ENCODE peak calls at places on chromosomes 11 and 22, in six cellular contexts. One of them, this sample, is unnamed.

GRCh38 chr11:36105743-36106581 is 162.1 kb downstream of the LDLRAD3 start:
- DNase-seq in IMR-90: no peak
- DNase-seq in lower leg skin: no peak
- DNase-seq in sigmoid colon: no peak
- DNase-seq in testis: no peak
- DNase-seq in hepatocyte: no peak
- DNase-seq in this sample: no peak

GRCh38 chr22:18057568-18058209 is 20.1 kb upstream of the PEX26 start:
- DNase-seq in IMR-90: peak; percentile 100
- DNase-seq in lower leg skin: peak; percentile 94
- DNase-seq in sigmoid colon: peak; percentile 98
- DNase-seq in testis: peak; percentile 87
- DNase-seq in hepatocyte: peak; percentile 89
- DNase-seq in this sample: peak; percentile 98

GRCh38 chr22:24402460-24403192 is 24.8 kb upstream of the ADORA2A start:
- DNase-seq in IMR-90: peak; percentile 94
- DNase-seq in lower leg skin: peak; percentile 92
- DNase-seq in sigmoid colon: peak; percentile 89
- DNase-seq in testis: peak; percentile 71
- DNase-seq in hepatocyte: peak; percentile 88
- DNase-seq in this sample: peak; percentile 92

GRCh38 chr22:45568213-45568612 is 65.5 kb downstream of the FBLN1 start:
- DNase-seq in IMR-90: no peak
- DNase-seq in lower leg skin: no peak
- DNase-seq in sigmoid colon: no peak
- DNase-seq in testis: no peak
- DNase-seq in hepatocyte: no peak
- DNase-seq in this sample: no peak

GRCh38 chr11:94179696-94180095 is 51.1 kb downstream of the PANX1 start:
- DNase-seq in IMR-90: no peak
- DNase-seq in lower leg skin: no peak
- DNase-seq in sigmoid colon: no peak
- DNase-seq in testis: no peak
- DNase-seq in hepatocyte: no peak
- DNase-seq in this sample: no peak

GRCh38 chr22:50015451-50016307 is 3.1 kb upstream of the IL17REL start:
- DNase-seq in IMR-90: no peak
- DNase-seq in lower leg skin: no peak
- DNase-seq in sigmoid colon: peak; percentile 57
- DNase-seq in testis: no peak
- DNase-seq in hepatocyte: peak; percentile 4
- DNase-seq in this sample: no peak

GRCh38 chr11:11284481-11284880 is 68.6 kb downstream of the CSNK2A3 start:
- DNase-seq in IMR-90: no peak
- DNase-seq in lower leg skin: peak; percentile 29
- DNase-seq in sigmoid colon: peak; percentile 4
- DNase-seq in testis: no peak
- DNase-seq in hepatocyte: no peak
- DNase-seq in this sample: no peak

GRCh38 chr11:134677338-134677948 is 265.4 kb upstream of the B3GAT1 start:
- DNase-seq in IMR-90: no peak
- DNase-seq in lower leg skin: peak; percentile 42
- DNase-seq in sigmoid colon: peak; percentile 46
- DNase-seq in testis: no peak
- DNase-seq in hepatocyte: no peak
- DNase-seq in this sample: no peak

GRCh38 chr11:36037031-36037430 is 93.2 kb downstream of the LDLRAD3 start:
- DNase-seq in IMR-90: peak; percentile 43
- DNase-seq in lower leg skin: no peak
- DNase-seq in sigmoid colon: no peak
- DNase-seq in testis: peak; percentile 36
- DNase-seq in hepatocyte: no peak
- DNase-seq in this sample: peak; percentile 22

GRCh38 chr11:9616858-9617257 is 43.4 kb downstream of the WEE1 start:
- DNase-seq in IMR-90: peak; percentile 66
- DNase-seq in lower leg skin: peak; percentile 43
- DNase-seq in sigmoid colon: peak; percentile 50
- DNase-seq in testis: no peak
- DNase-seq in hepatocyte: no peak
- DNase-seq in this sample: no peak

GRCh38 chr22:29870574-29870973 is 12.4 kb upstream of the MTMR3 start:
- DNase-seq in IMR-90: no peak
- DNase-seq in lower leg skin: no peak
- DNase-seq in sigmoid colon: no peak
- DNase-seq in testis: no peak
- DNase-seq in hepatocyte: no peak
- DNase-seq in this sample: peak; percentile 81

GRCh38 chr11:75677275-75677674 is 8.4 kb upstream of the MAP6 start:
- DNase-seq in IMR-90: no peak
- DNase-seq in lower leg skin: no peak
- DNase-seq in sigmoid colon: no peak
- DNase-seq in testis: no peak
- DNase-seq in hepatocyte: no peak
- DNase-seq in this sample: no peak

GRCh38 chr11:17714356-17714854 is 5.0 kb upstream of the MYOD1 start:
- DNase-seq in IMR-90: no peak
- DNase-seq in lower leg skin: peak; percentile 66
- DNase-seq in sigmoid colon: no peak
- DNase-seq in testis: no peak
- DNase-seq in hepatocyte: no peak
- DNase-seq in this sample: no peak

GRCh38 chr11:67345247-67345948 is 7.9 kb downstream of the POLD4 start:
- DNase-seq in IMR-90: no peak
- DNase-seq in lower leg skin: no peak
- DNase-seq in sigmoid colon: no peak
- DNase-seq in testis: no peak
- DNase-seq in hepatocyte: no peak
- DNase-seq in this sample: no peak

GRCh38 chr11:101407324-101407723 is 176.5 kb downstream of the TRPC6 start:
- DNase-seq in IMR-90: peak; percentile 36
- DNase-seq in lower leg skin: no peak
- DNase-seq in sigmoid colon: peak; percentile 69
- DNase-seq in testis: peak; percentile 34
- DNase-seq in hepatocyte: no peak
- DNase-seq in this sample: no peak

GRCh38 chr11:115612331-115612730 is 108.1 kb upstream of the CADM1 start:
- DNase-seq in IMR-90: peak; percentile 50
- DNase-seq in lower leg skin: no peak
- DNase-seq in sigmoid colon: no peak
- DNase-seq in testis: no peak
- DNase-seq in hepatocyte: no peak
- DNase-seq in this sample: no peak

GRCh38 chr11:73528420-73528819 is 69.5 kb downstream of the FAM168A start:
- DNase-seq in IMR-90: no peak
- DNase-seq in lower leg skin: no peak
- DNase-seq in sigmoid colon: no peak
- DNase-seq in testis: peak; percentile 17
- DNase-seq in hepatocyte: no peak
- DNase-seq in this sample: no peak

GRCh38 chr11:2271077-2271326 is 614 bp upstream of the ASCL2 start:
- DNase-seq in IMR-90: no peak
- DNase-seq in lower leg skin: peak; percentile 90
- DNase-seq in sigmoid colon: peak; percentile 62
- DNase-seq in testis: peak; percentile 71
- DNase-seq in hepatocyte: peak; percentile 39
- DNase-seq in this sample: peak; percentile 27

GRCh38 chr22:26522592-26522991 is 10.3 kb upstream of the TFIP11 start:
- DNase-seq in IMR-90: no peak
- DNase-seq in lower leg skin: no peak
- DNase-seq in sigmoid colon: no peak
- DNase-seq in testis: no peak
- DNase-seq in hepatocyte: no peak
- DNase-seq in this sample: no peak

GRCh38 chr22:36546932-36547331 is 18.0 kb upstream of the EIF3D start:
- DNase-seq in IMR-90: peak; percentile 92
- DNase-seq in lower leg skin: no peak
- DNase-seq in sigmoid colon: no peak
- DNase-seq in testis: no peak
- DNase-seq in hepatocyte: peak; percentile 32
- DNase-seq in this sample: peak; percentile 93

GRCh38 chr11:44611687-44612437 is 46.4 kb downstream of the CD82 start:
- DNase-seq in IMR-90: no peak
- DNase-seq in lower leg skin: no peak
- DNase-seq in sigmoid colon: no peak
- DNase-seq in testis: no peak
- DNase-seq in hepatocyte: no peak
- DNase-seq in this sample: no peak

DNA sequence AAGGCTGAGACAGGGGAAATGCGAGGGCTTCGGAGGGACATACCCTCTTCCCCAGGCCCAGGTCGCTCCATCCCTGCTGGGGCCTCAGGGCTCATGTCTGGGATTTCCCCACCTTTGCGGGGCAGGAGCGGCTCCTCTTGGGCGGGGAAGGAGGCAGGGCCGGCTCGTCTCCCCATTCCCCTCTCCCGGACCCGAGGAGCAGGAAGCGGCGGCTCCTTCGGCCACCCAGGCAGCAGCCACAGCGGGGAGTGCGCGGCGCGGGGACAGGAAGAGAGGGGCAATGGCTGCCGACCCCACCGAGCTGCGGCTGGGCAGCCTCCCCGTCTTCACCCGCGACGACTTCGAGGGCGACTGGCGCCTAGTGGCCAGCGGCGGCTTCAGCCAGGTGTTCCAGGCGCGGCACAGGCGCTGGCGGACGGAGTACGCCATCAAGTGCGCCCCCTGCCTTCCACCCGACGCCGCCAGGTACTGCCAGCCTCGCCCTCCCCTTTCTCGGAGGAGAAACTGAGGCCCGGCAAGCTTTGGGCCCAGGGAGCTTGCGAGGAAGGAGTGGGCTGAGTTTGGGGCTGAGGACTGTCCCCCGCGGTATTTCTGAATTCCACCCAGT is at the start of gene ANKK1:
- DNase-seq in IMR-90: no peak
- DNase-seq in lower leg skin: peak; percentile 81
- DNase-seq in sigmoid colon: no peak
- DNase-seq in testis: peak; percentile 31
- DNase-seq in hepatocyte: peak; percentile 66
- DNase-seq in this sample: peak; percentile 54
- H3K4me3 ChIP-seq in IMR-90: no peak within 1 kb of the TSS
- H3K4me3 ChIP-seq in lower leg skin: no peak within 1 kb of the TSS
- H3K4me3 ChIP-seq in sigmoid colon: no peak within 1 kb of the TSS
- H3K4me3 ChIP-seq in testis: peak within 1 kb of the TSS; percentile 15
- H3K4me3 ChIP-seq in hepatocyte: no peak within 1 kb of the TSS
- H3K4me3 ChIP-seq in this sample: peak within 1 kb of the TSS; percentile 36

GRCh38 chr11:68749501-68750196 is 1.7 kb downstream of the TESMIN start:
- DNase-seq in IMR-90: peak; percentile 12
- DNase-seq in lower leg skin: no peak
- DNase-seq in sigmoid colon: no peak
- DNase-seq in testis: no peak
- DNase-seq in hepatocyte: no peak
- DNase-seq in this sample: no peak

GRCh38 chr11:68750197-68750987 is 928 bp downstream of the TESMIN start:
- DNase-seq in IMR-90: no peak
- DNase-seq in lower leg skin: no peak
- DNase-seq in sigmoid colon: no peak
- DNase-seq in testis: no peak
- DNase-seq in hepatocyte: peak; percentile 46
- DNase-seq in this sample: peak; percentile 7

GRCh38 chr11:68753300-68753699 is 2.0 kb upstream of the TESMIN start:
- DNase-seq in IMR-90: no peak
- DNase-seq in lower leg skin: no peak
- DNase-seq in sigmoid colon: no peak
- DNase-seq in testis: no peak
- DNase-seq in hepatocyte: no peak
- DNase-seq in this sample: no peak

GRCh38 chr11:68750988-68751325 is 363 bp downstream of the TESMIN start:
- DNase-seq in IMR-90: no peak
- DNase-seq in lower leg skin: no peak
- DNase-seq in sigmoid colon: no peak
- DNase-seq in testis: no peak
- DNase-seq in hepatocyte: no peak
- DNase-seq in this sample: no peak

GRCh38 chr11:68751331-68751856 is at the start of gene TESMIN:
- DNase-seq in IMR-90: peak; percentile 46
- DNase-seq in lower leg skin: peak; percentile 96
- DNase-seq in sigmoid colon: peak; percentile 84
- DNase-seq in testis: peak; percentile 92
- DNase-seq in hepatocyte: peak; percentile 97
- DNase-seq in this sample: peak; percentile 88
- H3K4me3 ChIP-seq in IMR-90: peak within 1 kb of the TSS; percentile 65
- H3K4me3 ChIP-seq in lower leg skin: peak within 1 kb of the TSS; percentile 29
- H3K4me3 ChIP-seq in sigmoid colon: peak within 1 kb of the TSS; percentile 46
- H3K4me3 ChIP-seq in testis: peak within 1 kb of the TSS; percentile 50
- H3K4me3 ChIP-seq in hepatocyte: peak within 1 kb of the TSS; percentile 54
- H3K4me3 ChIP-seq in this sample: peak within 1 kb of the TSS; percentile 24

GRCh38 chr11:128506999-128507591 is 80.3 kb downstream of the ETS1 start:
- DNase-seq in IMR-90: peak; percentile 96
- DNase-seq in lower leg skin: peak; percentile 96
- DNase-seq in sigmoid colon: peak; percentile 96
- DNase-seq in testis: peak; percentile 60
- DNase-seq in hepatocyte: peak; percentile 87
- DNase-seq in this sample: peak; percentile 92
- H3K4me3 ChIP-seq in IMR-90: peak overlapping the region; percentile 8
- H3K4me3 ChIP-seq in lower leg skin: no peak overlapping the region
- H3K4me3 ChIP-seq in sigmoid colon: peak overlapping the region; percentile 18
- H3K4me3 ChIP-seq in testis: no peak overlapping the region
- H3K4me3 ChIP-seq in hepatocyte: no peak overlapping the region
- H3K4me3 ChIP-seq in this sample: peak overlapping the region; percentile 41

DNA sequence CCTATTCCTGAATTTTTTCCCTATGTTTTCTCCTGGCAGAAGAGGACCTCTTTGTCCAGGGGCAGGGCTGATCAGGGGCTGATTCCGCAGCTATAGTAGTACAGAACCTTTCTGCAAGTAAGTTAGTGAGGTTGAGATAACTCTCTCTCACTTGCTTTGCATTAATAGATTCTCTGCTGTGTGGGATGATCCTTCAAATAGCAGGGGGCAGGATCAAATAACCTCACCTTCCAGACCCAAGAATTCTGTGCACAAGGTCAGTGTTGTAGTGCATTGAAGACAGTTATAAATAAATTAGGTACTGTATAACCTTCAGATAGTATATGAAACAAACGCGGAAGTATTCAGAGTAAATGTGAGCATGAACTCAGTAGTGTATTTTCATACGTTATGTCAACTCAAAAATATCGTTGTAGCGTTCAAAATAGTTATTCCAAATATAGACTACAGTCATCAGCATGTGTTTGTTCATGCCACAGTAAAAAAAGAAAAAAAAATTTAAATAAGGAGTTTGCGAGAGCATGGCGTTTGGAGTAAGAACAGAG is 278 bp downstream of the MMP26 start:
- DNase-seq in IMR-90: no peak
- DNase-seq in lower leg skin: no peak
- DNase-seq in sigmoid colon: no peak
- DNase-seq in testis: no peak
- DNase-seq in hepatocyte: no peak
- DNase-seq in this sample: no peak
- H3K4me3 ChIP-seq in IMR-90: no peak overlapping the region
- H3K4me3 ChIP-seq in lower leg skin: no peak overlapping the region
- H3K4me3 ChIP-seq in sigmoid colon: no peak overlapping the region
- H3K4me3 ChIP-seq in testis: no peak overlapping the region
- H3K4me3 ChIP-seq in hepatocyte: no peak overlapping the region
- H3K4me3 ChIP-seq in this sample: no peak overlapping the region

GRCh38 chr11:19869466-19869865 is 156.8 kb downstream of the NAV2 start:
- DNase-seq in IMR-90: no peak
- DNase-seq in lower leg skin: no peak
- DNase-seq in sigmoid colon: no peak
- DNase-seq in testis: no peak
- DNase-seq in hepatocyte: no peak
- DNase-seq in this sample: no peak
- H3K4me3 ChIP-seq in IMR-90: no peak overlapping the region
- H3K4me3 ChIP-seq in lower leg skin: no peak overlapping the region
- H3K4me3 ChIP-seq in sigmoid colon: no peak overlapping the region
- H3K4me3 ChIP-seq in testis: no peak overlapping the region
- H3K4me3 ChIP-seq in hepatocyte: no peak overlapping the region
- H3K4me3 ChIP-seq in this sample: no peak overlapping the region

GRCh38 chr11:6745465-6746015 is 26.2 kb downstream of the OR2AG2 start:
- DNase-seq in IMR-90: no peak
- DNase-seq in lower leg skin: no peak
- DNase-seq in sigmoid colon: no peak
- DNase-seq in testis: no peak
- DNase-seq in hepatocyte: no peak
- DNase-seq in this sample: no peak
- H3K4me3 ChIP-seq in IMR-90: no peak overlapping the region
- H3K4me3 ChIP-seq in lower leg skin: no peak overlapping the region
- H3K4me3 ChIP-seq in sigmoid colon: no peak overlapping the region
- H3K4me3 ChIP-seq in testis: no peak overlapping the region
- H3K4me3 ChIP-seq in hepatocyte: no peak overlapping the region
- H3K4me3 ChIP-seq in this sample: no peak overlapping the region

This sample was measured in epithelial cell of esophagus.